ENCODE peak calls at places on chromosome 20, in nine cellular contexts. X is ascending aorta, R is OCI-LY7, M is EL, E is DMS153, P is cardiac muscle cell, Z is NCI-H748 treated with DMSO at 0.1 percent for 48 hours, H is lung microvascular endothelial cell, L is frontal cortex. O is an unnamed sample.
A peak's percentile ranks its signal among the peaks of the same experiment; 100 is the strongest.

GRCh38 chr20:54624701-54625472 is 149.5 kb downstream of the DOK5 start:
- DNase-seq in X (no peak), E (no peak), P (no peak), M (no peak), H (no peak), L (peak; percentile 25), Z (no peak), R (no peak), O (no peak)

GRCh38 chr20:6866741-6867140 is 99.3 kb downstream of the BMP2 start:
- DNase-seq in P (no peak), H (no peak), Z (no peak), X (no peak), R (no peak), E (no peak), L (no peak), M (no peak), O (no peak)

GRCh38 chr20:3406481-3407425 is 716 bp downstream of the DNAAF9 start:
- DNase-seq in X (no peak), L (peak; percentile 45), P (peak; percentile 34), R (no peak), H (peak; percentile 39), Z (peak; percentile 55), E (peak; percentile 7), M (peak; percentile 61), O (peak; percentile 38)

GRCh38 chr20:34437330-34437986 is 74.4 kb downstream of the ITCH start:
- DNase-seq in Z (no peak), H (peak; percentile 67), R (no peak), M (no peak), P (peak; percentile 78), L (no peak), E (no peak), X (no peak), O (peak; percentile 56)

GRCh38 chr20:18738055-18738454 is 75.5 kb upstream of the SCP2D1 start:
- DNase-seq in X (no peak), M (no peak), R (no peak), E (no peak), P (no peak), H (no peak), Z (no peak), L (no peak), O (no peak)

GRCh38 chr20:59144179-59144830 is 19.3 kb upstream of the ZNF831 start:
- DNase-seq in X (no peak), P (no peak), E (no peak), L (no peak), M (no peak), Z (no peak), R (no peak), H (no peak), O (no peak)

GRCh38 chr20:25024171-25024570 is 31.6 kb upstream of the APMAP start:
- DNase-seq in E (no peak), L (no peak), Z (no peak), P (no peak), R (no peak), M (no peak), X (no peak), H (no peak), O (no peak)

GRCh38 chr20:36855241-36855657 is 20.7 kb upstream of the TLDC2 start:
- DNase-seq in E (no peak), L (no peak), P (no peak), X (no peak), Z (no peak), M (peak; percentile 50), H (peak; percentile 36), R (no peak), O (no peak)

GRCh38 chr20:63378626-63379025 is 17.5 kb upstream of the CHRNA4 start:
- DNase-seq in L (no peak), E (no peak), H (no peak), M (no peak), R (no peak), X (no peak), P (peak; percentile 84), Z (no peak), O (no peak)

GRCh38 chr20:8532169-8532568 is 400.1 kb downstream of the PLCB1 start:
- DNase-seq in L (no peak), M (no peak), R (no peak), H (no peak), P (no peak), E (peak; percentile 37), Z (no peak), X (no peak), O (no peak)

GRCh38 chr20:33053291-33054106 is at the start of gene BPIFB3:
- DNase-seq in R (no peak), X (no peak), L (no peak), E (no peak), Z (no peak), P (no peak), H (no peak), M (no peak), O (no peak)

GRCh38 chr20:11982289-11982957 is 64.7 kb downstream of the BTBD3 start:
- DNase-seq in M (no peak), E (no peak), X (no peak), P (peak; percentile 18), H (no peak), Z (no peak), L (no peak), R (no peak), O (no peak)

GRCh38 chr20:15022921-15023320 is 685.5 kb upstream of the FLRT3 start:
- DNase-seq in H (no peak), E (no peak), M (no peak), R (no peak), Z (no peak), P (no peak), L (no peak), X (no peak), O (no peak)

GRCh38 chr20:2815242-2815900 is 584 bp downstream of the C20orf141 start:
- DNase-seq in Z (no peak), L (no peak), R (no peak), P (no peak), M (no peak), H (no peak), X (no peak), E (no peak), O (no peak)

GRCh38 chr20:18533978-18534644 is 26.4 kb downstream of the SEC23B start:
- DNase-seq in M (no peak), L (no peak), P (no peak), E (no peak), R (no peak), X (no peak), Z (no peak), H (no peak), O (no peak)

GRCh38 chr20:58495623-58496428 is 19.4 kb downstream of the APCDD1L start:
- DNase-seq in E (no peak), L (no peak), X (no peak), R (no peak), H (no peak), P (no peak), Z (no peak), M (no peak), O (no peak)

GRCh38 chr20:3808141-3808479 is 12.0 kb downstream of the CDC25B start:
- DNase-seq in E (peak; percentile 80), X (peak; percentile 74), M (peak; percentile 95), R (no peak), H (peak; percentile 93), Z (no peak), P (no peak), L (peak; percentile 49), O (no peak)

GRCh38 chr20:43752561-43753301 is 25.9 kb upstream of the GTSF1L start:
- DNase-seq in H (peak; percentile 84), X (no peak), R (peak; percentile 77), M (peak; percentile 96), E (no peak), Z (no peak), L (no peak), P (no peak), O (peak; percentile 80)

GRCh38 chr20:37500311-37500710 is 20.7 kb upstream of the NNAT start:
- DNase-seq in X (no peak), H (no peak), P (no peak), M (no peak), Z (peak; percentile 53), E (peak; percentile 74), R (no peak), L (no peak), O (no peak)

GRCh38 chr20:25545171-25545570 is 40.2 kb downstream of the NINL start:
- DNase-seq in X (no peak), P (no peak), E (no peak), R (no peak), H (no peak), M (no peak), L (no peak), Z (no peak), O (no peak)

GRCh38 chr20:4459081-4459480 is 262.6 kb upstream of the PRND start:
- DNase-seq in R (no peak), E (no peak), P (no peak), L (no peak), M (no peak), H (no peak), Z (no peak), X (no peak), O (no peak)

GRCh38 chr20:48921883-48922867 is 664 bp downstream of the ARFGEF2 start:
- DNase-seq in Z (no peak), X (no peak), M (no peak), R (peak; percentile 18), E (no peak), H (peak; percentile 45), P (peak; percentile 75), L (no peak), O (peak; percentile 56)

GRCh38 chr20:32823078-32823477 is 3.3 kb downstream of the MAPRE1 start:
- DNase-seq in P (peak; percentile 26), R (no peak), E (no peak), M (peak; percentile 86), X (no peak), H (peak; percentile 33), L (no peak), Z (no peak), O (peak; percentile 15)

GRCh38 chr20:41509801-41510200 is 108.4 kb downstream of the CHD6 start:
- DNase-seq in M (peak; percentile 8), X (no peak), Z (no peak), R (no peak), P (no peak), E (no peak), L (no peak), H (no peak), O (no peak)

GRCh38 chr20:17225891-17226409 is 890 bp upstream of the PCSK2 start:
- DNase-seq in E (peak; percentile 35), X (no peak), M (no peak), L (no peak), H (no peak), Z (peak; percentile 76), R (no peak), P (peak; percentile 22), O (no peak)

O was measured in KBM-7.